ENCODE peak calls at places on chromosomes 12 and 14, in four cellular contexts. One of them, this sample, is unnamed.

GRCh38 chr14:68979722-68980552 is 835 bp upstream of the ACTN1 start:
- DNase-seq in non-pigmented ciliary epithelial cell: no peak
- DNase-seq in activated CD4-positive, alpha-beta T cell treated with anti-CD3 and anti-CD28 coated beads, Interleukin-2, amount 50 U/mL, for 1 hour: no peak
- DNase-seq in EL: peak
- DNase-seq in this sample: peak

GRCh38 chr14:49549881-49550280 is 36.3 kb downstream of the RPS29 start:
- DNase-seq in non-pigmented ciliary epithelial cell: no peak
- DNase-seq in activated CD4-positive, alpha-beta T cell treated with anti-CD3 and anti-CD28 coated beads, Interleukin-2, amount 50 U/mL, for 1 hour: no peak
- DNase-seq in EL: peak
- DNase-seq in this sample: no peak

GRCh38 chr12:23857201-23857600 is 92.3 kb downstream of the SOX5 start:
- DNase-seq in non-pigmented ciliary epithelial cell: no peak
- DNase-seq in activated CD4-positive, alpha-beta T cell treated with anti-CD3 and anti-CD28 coated beads, Interleukin-2, amount 50 U/mL, for 1 hour: no peak
- DNase-seq in EL: no peak
- DNase-seq in this sample: no peak

GRCh38 chr12:66388512-66388911 is 86.2 kb downstream of the HELB start:
- DNase-seq in non-pigmented ciliary epithelial cell: no peak
- DNase-seq in activated CD4-positive, alpha-beta T cell treated with anti-CD3 and anti-CD28 coated beads, Interleukin-2, amount 50 U/mL, for 1 hour: no peak
- DNase-seq in EL: no peak
- DNase-seq in this sample: no peak

GRCh38 chr12:38898001-38898684 is 7.2 kb downstream of the CPNE8 start:
- DNase-seq in non-pigmented ciliary epithelial cell: no peak
- DNase-seq in activated CD4-positive, alpha-beta T cell treated with anti-CD3 and anti-CD28 coated beads, Interleukin-2, amount 50 U/mL, for 1 hour: no peak
- DNase-seq in EL: no peak
- DNase-seq in this sample: no peak

GRCh38 chr14:73003688-73004087 is 23.2 kb downstream of the ZFYVE1 start:
- DNase-seq in non-pigmented ciliary epithelial cell: no peak
- DNase-seq in activated CD4-positive, alpha-beta T cell treated with anti-CD3 and anti-CD28 coated beads, Interleukin-2, amount 50 U/mL, for 1 hour: no peak
- DNase-seq in EL: no peak
- DNase-seq in this sample: no peak

GRCh38 chr14:68361231-68361630 is 431.6 kb downstream of the ZFP36L1 start:
- DNase-seq in non-pigmented ciliary epithelial cell: no peak
- DNase-seq in activated CD4-positive, alpha-beta T cell treated with anti-CD3 and anti-CD28 coated beads, Interleukin-2, amount 50 U/mL, for 1 hour: no peak
- DNase-seq in EL: peak
- DNase-seq in this sample: peak

GRCh38 chr12:55996715-55997534 is at the start of gene SUOX:
- DNase-seq in non-pigmented ciliary epithelial cell: peak
- DNase-seq in activated CD4-positive, alpha-beta T cell treated with anti-CD3 and anti-CD28 coated beads, Interleukin-2, amount 50 U/mL, for 1 hour: no peak
- DNase-seq in EL: peak
- DNase-seq in this sample: peak

GRCh38 chr14:102661614-102662013 is 69.2 kb downstream of the RCOR1 start:
- DNase-seq in non-pigmented ciliary epithelial cell: no peak
- DNase-seq in activated CD4-positive, alpha-beta T cell treated with anti-CD3 and anti-CD28 coated beads, Interleukin-2, amount 50 U/mL, for 1 hour: no peak
- DNase-seq in EL: no peak
- DNase-seq in this sample: no peak

GRCh38 chr12:12562016-12562483 is 613 bp downstream of the DUSP16 start:
- DNase-seq in non-pigmented ciliary epithelial cell: no peak
- DNase-seq in activated CD4-positive, alpha-beta T cell treated with anti-CD3 and anti-CD28 coated beads, Interleukin-2, amount 50 U/mL, for 1 hour: peak
- DNase-seq in EL: peak
- DNase-seq in this sample: no peak

GRCh38 chr14:70350078-70350477 is 9.4 kb downstream of the COX16 start:
- DNase-seq in non-pigmented ciliary epithelial cell: no peak
- DNase-seq in activated CD4-positive, alpha-beta T cell treated with anti-CD3 and anti-CD28 coated beads, Interleukin-2, amount 50 U/mL, for 1 hour: no peak
- DNase-seq in EL: no peak
- DNase-seq in this sample: no peak